ENCODE peak calls at places on chromosomes 4 and X, in five cellular contexts. T is endothelial cell, Q is iPS-NIHi11, I is fibroblast of lung, A is fibroblast of mammary gland. B is an unnamed sample.

GRCh38 chr4:137531121-137531520 is 1.2 kb downstream of the PCDH18 start:
- DNase-seq in T (no peak), Q (no peak), I (peak), A (peak), B (no peak)

GRCh38 chrX:9279271-9279596 is 185.6 kb upstream of the TBL1X start:
- DNase-seq in T (no peak), Q (no peak), I (no peak), A (peak), B (no peak)

GRCh38 chrX:23334536-23334870 is at the start of gene PTCHD1:
- DNase-seq in T (no peak), Q (peak), I (no peak), A (no peak), B (no peak)

GRCh38 chrX:30865020-30865419 is 24.0 kb downstream of the TAB3 start:
- DNase-seq in T (no peak), Q (peak), I (no peak), A (no peak), B (peak)

GRCh38 chr4:159015862-159016261 is 87.0 kb upstream of the RAPGEF2 start:
- DNase-seq in T (no peak), Q (no peak), I (no peak), A (peak), B (no peak)

GRCh38 chrX:134115270-134115669 is 121.7 kb upstream of the CCDC160 start:
- DNase-seq in T (no peak), Q (no peak), I (no peak), A (no peak), B (no peak)

GRCh38 chrX:4240541-4241194 is 527.2 kb upstream of the PRKX start:
- DNase-seq in T (no peak), Q (no peak), I (no peak), A (no peak), B (no peak)

GRCh38 chr4:21046121-21046520 is 345.9 kb downstream of the PACRGL start:
- DNase-seq in T (no peak), Q (no peak), I (peak), A (peak), B (no peak)

GRCh38 chr4:108417923-108418322 is 202.5 kb upstream of the RPL34 start:
- DNase-seq in T (no peak), Q (no peak), I (peak), A (peak), B (no peak)

GRCh38 chr4:181503800-181504364 is 739.3 kb upstream of the TENM3 start:
- DNase-seq in T (no peak), Q (no peak), I (peak), A (no peak), B (no peak)

GRCh38 chr4:171846232-171846631 is 33.0 kb downstream of the GALNTL6 start:
- DNase-seq in T (peak), Q (peak), I (peak), A (peak), B (peak)

GRCh38 chrX:133985164-133986007 is at the start of gene GPC3:
- DNase-seq in T (peak), Q (peak), I (peak), A (peak), B (peak)

GRCh38 chr4:8461086-8461485 is 20.5 kb downstream of the TRMT44 start:
- DNase-seq in T (no peak), Q (no peak), I (no peak), A (no peak), B (no peak)

GRCh38 chr4:25449688-25450087 is 72.6 kb downstream of the ANAPC4 start:
- DNase-seq in T (no peak), Q (no peak), I (no peak), A (no peak), B (no peak)

GRCh38 chr4:128812360-128812958 is 3.0 kb downstream of the JADE1 start:
- DNase-seq in T (peak), Q (peak), I (peak), A (peak), B (peak)

GRCh38 chr4:33339762-33340161 is 2619.6 kb downstream of the PCDH7 start:
- DNase-seq in T (no peak), Q (no peak), I (no peak), A (no peak), B (no peak)

GRCh38 chrX:10106801-10107200 is 50.0 kb upstream of the CLCN4 start:
- DNase-seq in T (no peak), Q (no peak), I (no peak), A (no peak), B (no peak)

GRCh38 chr4:7061815-7062214 is 6.0 kb downstream of the GRPEL1 start:
- DNase-seq in T (no peak), Q (no peak), I (no peak), A (no peak), B (no peak)

GRCh38 chrX:129768586-129769466 is 10.9 kb upstream of the SASH3 start:
- DNase-seq in T (no peak), Q (no peak), I (peak), A (peak), B (no peak)